ENCODE peak calls at places on chromosome 10, in eight cellular contexts. R is A549, H is sigmoid colon, E is GM12878, S is transverse colon, G is stomach, Q is HepG2, B is tibial nerve. P is an unnamed sample.

GRCh38 chr10:7412482-7413251 is 1.8 kb upstream of the SFMBT2 start:
- DNase-seq in R (no peak), H (no peak), E (no peak), S (peak), G (no peak), Q (no peak), B (no peak), P (no peak)

GRCh38 chr10:124194199-124194824 is 100.9 kb upstream of the CHST15 start:
- DNase-seq in R (no peak), H (no peak), E (peak), S (no peak), G (no peak), Q (no peak), B (no peak), P (no peak)

GRCh38 chr10:13776861-13777301 is 190.1 kb downstream of the PRPF18 start:
- DNase-seq in R (no peak), H (no peak), E (no peak), S (no peak), G (no peak), Q (no peak), B (no peak), P (no peak)

GRCh38 chr10:21516270-21517131 is 9.0 kb downstream of the SKIDA1 start:
- DNase-seq in R (no peak), H (peak), E (no peak), S (peak), G (peak), Q (no peak), B (no peak), P (peak)

GRCh38 chr10:58892039-58892665 is 284.3 kb upstream of the PHYHIPL start:
- DNase-seq in R (no peak), H (no peak), E (no peak), S (no peak), G (no peak), Q (no peak), B (peak), P (peak)

GRCh38 chr10:50275650-50276235 is 24.4 kb upstream of the ASAH2 start:
- DNase-seq in R (peak), H (no peak), E (peak), S (peak), G (peak), Q (peak), B (peak), P (peak)

GRCh38 chr10:23516530-23516929 is 77.7 kb downstream of the OTUD1 start:
- DNase-seq in R (no peak), H (no peak), E (no peak), S (no peak), G (no peak), Q (peak), B (no peak), P (no peak)

GRCh38 chr10:35236739-35237138 is 99.6 kb upstream of the CCNY start:
- DNase-seq in R (peak), H (no peak), E (no peak), S (no peak), G (no peak), Q (peak), B (no peak), P (no peak)

GRCh38 chr10:130990536-130990935 is 321.0 kb downstream of the TCERG1L start:
- DNase-seq in R (no peak), H (no peak), E (no peak), S (no peak), G (no peak), Q (no peak), B (no peak), P (no peak)

GRCh38 chr10:101329341-101330032 is 24.5 kb upstream of the BTRC start:
- DNase-seq in R (no peak), H (no peak), E (no peak), S (no peak), G (no peak), Q (no peak), B (no peak), P (no peak)

GRCh38 chr10:98262571-98262970 is 5.4 kb downstream of the LOXL4 start:
- DNase-seq in R (no peak), H (no peak), E (no peak), S (no peak), G (peak), Q (no peak), B (no peak), P (no peak)

GRCh38 chr10:4766449-4766848 is 59.6 kb upstream of the AKR1E2 start:
- DNase-seq in R (no peak), H (no peak), E (no peak), S (no peak), G (no peak), Q (no peak), B (no peak), P (no peak)

GRCh38 chr10:4765428-4765827 is 60.6 kb upstream of the AKR1E2 start:
- DNase-seq in R (no peak), H (no peak), E (no peak), S (no peak), G (no peak), Q (no peak), B (no peak), P (no peak)

GRCh38 chr10:4763513-4763912 is 62.5 kb upstream of the AKR1E2 start:
- DNase-seq in R (no peak), H (no peak), E (no peak), S (no peak), G (no peak), Q (no peak), B (no peak), P (no peak)

GRCh38 chr10:4763960-4764428 is 62.0 kb upstream of the AKR1E2 start:
- DNase-seq in R (no peak), H (no peak), E (no peak), S (no peak), G (no peak), Q (no peak), B (no peak), P (no peak)

GRCh38 chr10:4767033-4767814 is 58.8 kb upstream of the AKR1E2 start:
- DNase-seq in R (peak), H (no peak), E (no peak), S (no peak), G (no peak), Q (peak), B (peak), P (no peak)
- TF ChIP-seq EP300 in R (no peak), H (no peak), E (no peak), S (no peak), G (no peak), Q (no peak), B (no peak), P (no peak)

GRCh38 chr10:24854256-24854655 is 98.2 kb downstream of the PRTFDC1 start:
- DNase-seq in R (no peak), H (no peak), E (no peak), S (no peak), G (no peak), Q (no peak), B (no peak), P (no peak)

GRCh38 chr10:24862586-24862985 is 89.8 kb downstream of the PRTFDC1 start:
- DNase-seq in R (no peak), H (no peak), E (no peak), S (no peak), G (no peak), Q (no peak), B (no peak), P (no peak)

GRCh38 chr10:24858908-24859270 is 93.5 kb downstream of the PRTFDC1 start:
- DNase-seq in R (no peak), H (no peak), E (no peak), S (no peak), G (no peak), Q (no peak), B (no peak), P (no peak)

GRCh38 chr10:24857001-24857695 is 95.3 kb downstream of the PRTFDC1 start:
- DNase-seq in R (no peak), H (no peak), E (no peak), S (no peak), G (no peak), Q (no peak), B (no peak), P (no peak)

DNA sequence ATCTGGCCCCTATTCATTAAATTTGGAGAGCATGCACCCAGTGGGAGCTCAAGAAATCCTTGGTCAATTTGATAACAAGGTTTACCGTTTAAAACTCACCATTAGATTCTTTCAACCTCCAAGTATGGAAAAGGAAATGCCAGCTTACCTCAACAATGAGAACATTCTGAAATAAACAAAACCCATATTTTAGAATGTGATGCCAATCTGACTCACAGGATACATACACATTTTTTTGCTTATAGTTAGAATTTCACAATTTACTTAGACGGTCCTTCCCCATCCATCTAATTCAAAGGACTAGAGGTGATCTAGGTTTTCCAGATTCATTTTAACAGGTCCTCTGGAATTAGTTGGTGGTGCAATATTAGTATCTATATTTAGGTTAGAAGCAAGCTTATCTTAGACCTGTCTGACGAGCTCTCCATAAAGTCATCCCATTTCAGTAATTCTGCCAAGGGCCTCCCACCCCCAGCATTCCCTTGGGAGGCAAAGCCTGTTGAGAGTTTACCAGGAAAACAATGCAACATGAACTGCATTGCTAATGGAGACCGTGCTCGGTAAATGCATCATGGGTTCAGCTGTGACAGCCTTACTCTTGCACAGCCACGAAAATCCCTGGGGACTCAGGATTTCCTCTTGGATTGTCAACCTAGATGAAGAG is 94.0 kb downstream of the PRTFDC1 start:
- DNase-seq in R (no peak), H (no peak), E (no peak), S (no peak), G (no peak), Q (no peak), B (no peak), P (no peak)
- TF ChIP-seq EP300 in R (no peak), H (no peak), E (no peak), S (no peak), G (no peak), Q (no peak), B (no peak), P (no peak)

GRCh38 chr10:132701099-132701845 is 84.7 kb downstream of the NKX6-2 start:
- DNase-seq in R (no peak), H (peak), E (no peak), S (no peak), G (no peak), Q (no peak), B (no peak), P (no peak)
- TF ChIP-seq EP300 in R (no peak), H (no peak), E (no peak), S (no peak), G (no peak), Q (no peak), B (no peak), P (no peak)

GRCh38 chr10:66931949-66932343 is 6.1 kb downstream of the LRRTM3 start:
- DNase-seq in R (no peak), H (no peak), E (no peak), S (no peak), G (no peak), Q (no peak), B (no peak), P (no peak)
- TF ChIP-seq EP300 in R (no peak), H (no peak), E (no peak), S (no peak), G (no peak), Q (no peak), B (no peak), P (no peak)

GRCh38 chr10:86698207-86698940 is 30.1 kb downstream of the LDB3 start:
- DNase-seq in R (no peak), H (no peak), E (no peak), S (no peak), G (no peak), Q (peak), B (no peak), P (no peak)
- TF ChIP-seq EP300 in R (no peak), H (no peak), E (no peak), S (no peak), G (no peak), Q (no peak), B (no peak), P (no peak)

GRCh38 chr10:56318816-56319215 is 42.2 kb downstream of the ZWINT start:
- DNase-seq in R (no peak), H (no peak), E (no peak), S (no peak), G (no peak), Q (no peak), B (no peak), P (no peak)

GRCh38 chr10:56316603-56317002 is 44.5 kb downstream of the ZWINT start:
- DNase-seq in R (no peak), H (no peak), E (no peak), S (no peak), G (no peak), Q (no peak), B (no peak), P (no peak)

GRCh38 chr10:56319386-56319785 is 41.7 kb downstream of the ZWINT start:
- DNase-seq in R (no peak), H (no peak), E (peak), S (no peak), G (no peak), Q (no peak), B (no peak), P (no peak)

GRCh38 chr10:56317603-56318002 is 43.5 kb downstream of the ZWINT start:
- DNase-seq in R (no peak), H (no peak), E (no peak), S (no peak), G (no peak), Q (no peak), B (no peak), P (no peak)
- TF ChIP-seq EP300 in R (no peak), H (no peak), E (no peak), S (no peak), G (no peak), Q (no peak), B (no peak), P (no peak)

GRCh38 chr10:92750788-92751533 is 61.2 kb downstream of the HHEX start:
- DNase-seq in R (no peak), H (no peak), E (no peak), S (no peak), G (no peak), Q (no peak), B (no peak), P (no peak)

GRCh38 chr10:92751827-92752226 is 62.1 kb downstream of the HHEX start:
- DNase-seq in R (no peak), H (no peak), E (no peak), S (no peak), G (no peak), Q (no peak), B (no peak), P (no peak)

GRCh38 chr10:92747066-92747465 is 57.3 kb downstream of the HHEX start:
- DNase-seq in R (no peak), H (no peak), E (no peak), S (no peak), G (no peak), Q (no peak), B (no peak), P (no peak)

GRCh38 chr10:92751534-92751811 is 61.7 kb downstream of the HHEX start:
- DNase-seq in R (no peak), H (no peak), E (no peak), S (no peak), G (no peak), Q (no peak), B (no peak), P (no peak)

DNA sequence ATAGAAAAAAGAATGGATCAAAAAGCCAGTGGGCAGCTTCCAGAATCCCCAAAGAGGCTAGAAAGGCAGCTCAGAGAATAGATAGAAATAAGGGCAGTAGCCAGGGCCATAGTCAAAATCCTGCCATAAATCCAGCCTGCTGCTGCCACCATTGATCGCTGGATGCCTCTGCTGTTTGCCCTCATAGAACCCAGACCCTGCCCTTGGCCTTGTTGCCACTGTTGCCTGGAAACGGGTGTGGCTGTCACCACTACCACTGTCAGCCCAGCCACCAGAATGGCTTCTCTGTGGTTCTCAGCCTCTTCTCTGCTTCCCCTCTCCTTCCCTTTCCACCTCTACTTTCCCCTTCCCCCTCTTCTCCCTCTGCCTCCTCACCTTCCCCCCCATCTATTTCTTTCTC is 57.8 kb downstream of the HHEX start:
- DNase-seq in R (no peak), H (no peak), E (no peak), S (peak), G (no peak), Q (peak), B (no peak), P (no peak)
- TF ChIP-seq EP300 in R (no peak), H (no peak), E (no peak), S (no peak), G (no peak), Q (no peak), B (no peak), P (no peak)

DNA sequence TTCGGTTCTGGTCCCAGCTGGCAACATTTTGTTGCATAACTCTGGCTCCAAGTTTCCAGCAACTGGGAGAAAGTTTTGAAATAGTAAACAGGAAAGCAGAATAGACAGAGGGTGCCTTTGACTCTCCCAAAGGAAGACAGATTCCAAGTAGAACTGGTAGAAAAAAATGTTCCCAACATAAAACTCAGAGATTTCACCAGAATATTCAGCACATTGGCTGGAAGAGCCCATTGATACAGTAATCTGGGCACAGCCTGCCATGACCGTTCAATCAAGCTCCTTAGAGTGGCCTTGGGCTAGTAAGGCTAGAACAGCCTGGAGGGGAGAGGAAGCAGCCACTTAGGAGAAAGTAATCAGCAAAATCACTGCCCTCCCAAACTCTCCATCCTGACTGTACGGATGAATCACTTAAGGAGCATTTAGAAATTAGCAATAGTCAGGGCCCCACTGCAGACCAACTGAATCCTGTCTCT is 120.3 kb downstream of the CUBN start:
- DNase-seq in R (no peak), H (no peak), E (no peak), S (no peak), G (no peak), Q (no peak), B (no peak), P (no peak)
- TF ChIP-seq EP300 in R (no peak), H (no peak), E (no peak), S (no peak), G (no peak), Q (no peak), B (peak), P (no peak)

P was measured in ovary.